ENCODE peak calls at places on chromosomes 16 and 17, in nine cellular contexts. Y is mesendoderm; N is foreskin keratinocyte; B is colonic mucosa; D is CD4-positive, alpha-beta T cell; A is OCI-LY7; O is CD8-positive, alpha-beta T cell; R is prostate gland; U is aorta. J is an unnamed sample.

GRCh38 chr17:17511971-17512858 is 16.0 kb upstream of the RASD1 start:
- DNase-seq in Y (no peak), N (peak), B (no peak), D (no peak), A (no peak), O (no peak), R (no peak), U (peak), J (no peak)

GRCh38 chr16:24997665-24998064 is 17.5 kb downstream of the ARHGAP17 start:
- DNase-seq in Y (no peak), N (no peak), B (no peak), D (no peak), A (no peak), O (no peak), R (no peak), U (no peak), J (no peak)

GRCh38 chr17:64240741-64241347 is 22.2 kb downstream of the TEX2 start:
- DNase-seq in Y (peak), N (no peak), B (peak), D (no peak), A (no peak), O (no peak), R (peak), U (peak), J (no peak)

GRCh38 chr17:1398900-1399299 is 1.1 kb downstream of the YWHAE start:
- DNase-seq in Y (no peak), N (no peak), B (peak), D (no peak), A (peak), O (no peak), R (peak), U (no peak), J (no peak)

GRCh38 chr17:29038511-29039300 is 4.2 kb upstream of the PIPOX start:
- DNase-seq in Y (peak), N (peak), B (no peak), D (no peak), A (no peak), O (no peak), R (no peak), U (no peak), J (no peak)

GRCh38 chr17:57522436-57523005 is 222.6 kb downstream of the CCDC182 start:
- DNase-seq in Y (no peak), N (no peak), B (no peak), D (no peak), A (no peak), O (no peak), R (no peak), U (no peak), J (no peak)

GRCh38 chr17:8384801-8385335 is 1.9 kb upstream of the RPL26 start:
- DNase-seq in Y (peak), N (peak), B (no peak), D (no peak), A (no peak), O (no peak), R (no peak), U (no peak), J (no peak)

GRCh38 chr17:27649929-27650328 is 18.9 kb downstream of the LGALS9 start:
- DNase-seq in Y (no peak), N (no peak), B (no peak), D (no peak), A (no peak), O (no peak), R (peak), U (peak), J (no peak)

GRCh38 chr16:74298104-74298503 is 1.5 kb downstream of the PSMD7 start:
- DNase-seq in Y (no peak), N (no peak), B (no peak), D (no peak), A (no peak), O (no peak), R (peak), U (no peak), J (no peak)

DNA sequence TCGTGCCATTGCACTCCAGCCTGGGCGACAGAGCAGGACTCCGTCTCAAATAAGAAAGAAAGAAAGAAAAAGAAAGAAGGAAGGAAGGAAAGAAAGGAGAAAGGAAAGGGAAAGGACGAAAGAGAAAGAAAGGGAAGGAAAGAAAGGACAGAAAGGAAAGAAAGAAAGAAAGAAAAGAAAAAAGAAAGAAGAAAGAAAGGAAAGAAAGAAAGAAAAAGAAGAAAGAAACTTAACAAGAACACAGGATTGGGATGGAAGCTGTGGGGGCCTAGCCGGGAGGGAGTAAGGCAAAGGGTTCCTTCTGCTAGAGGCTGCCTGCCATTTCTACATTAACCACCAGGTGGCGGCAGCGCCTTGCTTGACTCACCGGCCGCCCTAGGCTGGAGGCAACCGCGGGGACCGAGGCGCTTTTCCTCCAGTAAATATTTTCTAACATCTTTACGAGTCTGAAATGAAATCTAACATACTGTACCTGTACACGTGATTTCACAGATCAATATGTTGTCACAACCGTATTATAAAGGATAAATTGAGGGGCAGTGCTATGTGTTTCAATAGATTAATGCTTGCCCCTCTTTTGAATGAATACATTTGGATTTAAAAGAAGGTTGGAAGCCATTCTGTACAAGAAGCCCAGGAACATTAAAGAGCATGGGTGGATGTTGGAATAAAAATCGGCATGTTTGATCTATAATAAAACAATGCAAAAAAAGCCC is 6.1 kb downstream of the GJD3 start:
- DNase-seq in Y (peak), N (no peak), B (peak), D (peak), A (peak), O (peak), R (peak), U (peak), J (peak)
- H3K27ac ChIP-seq in Y (no peak), N (no peak), B (no peak), D (no peak), A (no peak), O (no peak), R (no peak), U (no peak), J (no peak)

DNA sequence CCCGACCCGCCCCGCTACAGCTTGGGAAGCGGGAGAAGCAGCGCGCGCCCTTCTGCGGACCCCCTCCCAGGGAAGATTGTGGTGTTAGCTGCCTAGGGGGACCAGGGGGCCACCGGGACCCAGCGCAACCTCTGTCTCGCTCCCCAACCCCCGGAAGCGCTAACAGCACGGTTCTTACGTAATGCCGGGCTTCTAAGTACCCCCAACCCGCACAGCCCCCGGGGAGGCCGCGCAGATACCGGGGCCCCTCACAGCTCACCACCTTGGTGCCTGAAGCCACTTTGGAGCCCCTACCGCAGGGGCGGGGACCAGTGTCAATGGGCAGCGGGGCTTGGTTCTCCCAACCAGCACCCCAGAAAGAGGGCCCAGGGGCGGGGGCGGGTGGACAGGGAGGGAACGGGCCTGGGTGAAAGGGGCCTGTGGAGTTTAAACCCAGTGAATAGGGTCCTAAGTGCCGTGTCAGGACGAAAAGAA is 348 bp downstream of the MPP2 start:
- DNase-seq in Y (no peak), N (no peak), B (no peak), D (no peak), A (no peak), O (peak), R (no peak), U (no peak), J (no peak)
- H3K27ac ChIP-seq in Y (no peak), N (no peak), B (peak), D (peak), A (no peak), O (peak), R (peak), U (peak), J (peak)

GRCh38 chr17:77735051-77735340 is 223.5 kb upstream of the TNRC6C start:
- DNase-seq in Y (no peak), N (no peak), B (no peak), D (no peak), A (no peak), O (peak), R (no peak), U (no peak), J (no peak)

GRCh38 chr17:77733576-77734296 is 224.8 kb upstream of the TNRC6C start:
- DNase-seq in Y (no peak), N (no peak), B (peak), D (no peak), A (no peak), O (peak), R (no peak), U (no peak), J (no peak)

GRCh38 chr17:77736207-77736600 is 222.3 kb upstream of the TNRC6C start:
- DNase-seq in Y (no peak), N (no peak), B (peak), D (no peak), A (no peak), O (peak), R (no peak), U (no peak), J (no peak)

GRCh38 chr17:77735341-77736206 is 222.9 kb upstream of the TNRC6C start:
- DNase-seq in Y (peak), N (no peak), B (peak), D (no peak), A (no peak), O (peak), R (no peak), U (peak), J (peak)

GRCh38 chr17:77734371-77735050 is 224.0 kb upstream of the TNRC6C start:
- DNase-seq in Y (peak), N (no peak), B (peak), D (no peak), A (no peak), O (peak), R (peak), U (peak), J (peak)
- H3K27ac ChIP-seq in Y (no peak), N (no peak), B (peak), D (no peak), A (no peak), O (no peak), R (peak), U (peak), J (peak)

DNA sequence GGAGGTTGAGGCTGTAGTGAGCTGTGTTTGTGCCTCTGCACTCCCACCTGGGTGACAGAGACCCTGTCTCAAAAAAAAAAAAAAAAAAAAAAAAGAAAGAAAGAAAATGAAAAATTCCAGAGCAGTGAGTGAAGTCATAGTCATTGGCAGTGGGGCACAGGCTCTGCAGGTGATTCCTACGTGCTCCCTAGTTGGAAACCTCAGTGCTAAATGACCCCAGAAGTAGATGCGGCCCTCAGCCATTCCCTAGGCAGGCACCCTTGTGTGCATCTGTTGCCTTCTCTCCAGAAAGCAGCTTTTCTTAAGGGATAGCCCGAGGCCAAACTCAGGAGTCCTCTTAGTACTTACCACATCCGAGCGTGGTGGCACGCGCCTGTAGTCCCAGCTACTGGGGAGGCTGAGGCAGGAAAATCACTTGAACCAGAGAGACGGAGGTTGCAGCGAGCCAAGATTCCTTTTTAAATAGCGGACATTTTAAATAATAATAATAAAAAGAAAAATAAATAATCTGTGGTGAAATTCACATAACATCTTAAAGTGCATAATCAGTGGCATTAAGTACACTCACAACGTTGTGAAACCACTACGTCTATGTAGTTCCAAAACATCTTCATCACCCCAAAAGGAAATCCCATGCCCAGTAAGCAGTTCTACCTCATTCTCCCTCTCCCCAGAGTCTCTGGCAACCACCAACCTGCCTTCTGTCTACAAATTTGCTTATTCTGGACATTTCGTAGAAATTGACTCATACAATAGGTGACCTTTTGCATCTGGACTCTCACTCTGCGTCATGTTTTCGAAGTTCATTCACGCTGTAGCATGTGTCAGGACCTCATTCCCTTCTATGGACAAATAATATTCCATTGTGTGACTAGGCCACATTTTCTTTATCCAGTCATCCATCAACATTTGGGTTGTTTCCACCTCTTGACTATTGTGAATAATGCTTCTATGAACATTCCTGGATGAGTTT is 12.5 kb upstream of the SPHK1 start:
- DNase-seq in Y (no peak), N (peak), B (no peak), D (no peak), A (no peak), O (no peak), R (no peak), U (no peak), J (no peak)
- H3K27ac ChIP-seq in Y (no peak), N (peak), B (no peak), D (no peak), A (no peak), O (no peak), R (no peak), U (no peak), J (no peak)

DNA sequence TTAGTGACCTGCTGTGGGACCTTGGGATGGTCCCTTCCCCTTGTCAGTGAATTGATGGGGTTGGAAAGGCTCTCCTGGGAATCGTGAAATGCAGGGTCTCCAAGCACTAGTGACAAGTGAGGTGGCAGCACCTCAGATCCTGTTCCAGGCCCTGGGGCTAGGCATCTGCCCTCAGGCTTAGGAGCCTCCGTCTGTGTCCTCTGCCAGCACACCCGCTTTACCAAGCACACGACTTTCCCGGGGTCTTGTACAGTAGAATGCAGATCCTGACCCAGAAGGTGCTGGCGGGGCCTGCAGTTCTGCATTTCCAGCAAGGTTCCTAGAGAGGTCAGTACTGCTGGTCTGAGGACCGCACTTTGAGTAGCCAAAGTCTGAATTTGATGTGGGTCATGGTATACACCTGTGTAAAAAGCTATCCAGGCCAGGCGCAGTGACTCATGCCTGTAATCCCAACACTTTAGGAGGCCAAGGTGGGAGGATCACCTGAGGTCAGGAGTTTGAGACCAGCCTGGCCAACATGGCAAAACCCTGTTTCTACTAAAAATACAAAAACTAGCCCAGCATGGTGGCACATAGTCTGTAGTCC is 30.9 kb upstream of the RMI2 start:
- DNase-seq in Y (no peak), N (no peak), B (no peak), D (no peak), A (no peak), O (no peak), R (no peak), U (no peak), J (no peak)
- H3K27ac ChIP-seq in Y (peak), N (no peak), B (no peak), D (no peak), A (no peak), O (no peak), R (no peak), U (no peak), J (no peak)

DNA sequence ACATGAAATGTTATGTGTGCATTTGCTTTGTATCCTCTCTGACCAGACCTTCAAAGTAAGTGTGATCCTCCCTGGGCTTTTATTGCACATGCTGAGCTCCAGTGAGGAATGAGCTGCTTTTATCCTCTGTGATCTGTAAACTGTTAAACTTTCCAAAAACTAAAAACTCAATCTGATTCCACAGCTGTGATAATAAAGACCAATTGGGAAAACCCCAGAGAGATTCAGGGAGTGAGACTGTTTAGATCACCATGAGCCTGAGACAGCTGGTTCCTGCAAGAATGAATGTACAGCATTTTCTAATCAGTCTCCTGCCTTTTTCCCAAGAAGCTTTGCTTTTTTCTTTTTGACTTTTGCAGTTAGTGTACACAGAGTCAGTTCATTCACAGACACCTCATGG is 182.8 kb downstream of the LGALS9B start:
- DNase-seq in Y (no peak), N (no peak), B (no peak), D (no peak), A (no peak), O (no peak), R (no peak), U (no peak), J (no peak)
- H3K27ac ChIP-seq in Y (no peak), N (no peak), B (no peak), D (no peak), A (no peak), O (no peak), R (no peak), U (no peak), J (peak)

DNA sequence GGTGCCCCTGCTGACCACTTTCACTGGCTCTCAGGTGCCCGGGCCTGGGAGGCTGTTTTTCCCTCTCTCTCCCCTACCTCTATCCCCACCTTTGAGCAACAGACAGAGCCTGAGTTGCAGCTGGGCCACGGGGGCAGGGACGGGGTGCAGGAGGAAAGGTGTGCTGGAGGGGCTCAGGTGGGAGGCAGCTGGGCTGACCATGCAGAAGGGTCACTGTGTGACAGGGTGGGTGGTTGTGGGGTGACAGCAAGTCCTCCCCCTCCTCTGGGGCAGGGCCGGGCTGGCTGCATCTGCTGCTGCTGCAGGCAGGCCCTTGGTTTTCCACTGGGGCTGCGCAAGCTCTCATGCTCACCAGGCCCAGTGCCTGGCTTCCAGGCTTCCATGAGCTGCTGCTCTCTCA is 6.6 kb downstream of the ZNF319 start:
- DNase-seq in Y (no peak), N (no peak), B (no peak), D (no peak), A (no peak), O (no peak), R (no peak), U (no peak), J (no peak)
- H3K27ac ChIP-seq in Y (no peak), N (no peak), B (no peak), D (no peak), A (no peak), O (no peak), R (no peak), U (no peak), J (no peak)

J was measured in caudate nucleus.